ENCODE peak calls at places on chromosomes 3 and 15, in five cellular contexts. M is activated gamma-delta T cell; K is HEK293T; A is frontal cortex; Y is stimulated activated CD4-positive, alpha-beta T cell treated with anti-CD3 and anti-CD28 coated beads, TNF-alpha, amount 100 ng/mL, for 4 hours. V is an unnamed sample.
A peak's percentile ranks its signal among the peaks of the same experiment; 100 is the strongest.

GRCh38 chr3:39414421-39414907 is 7.9 kb downstream of the RPSA start:
- DNase-seq in K (no peak), M (no peak), A (no peak), Y (no peak), V (no peak)

GRCh38 chr3:32452009-32452408 is 50.6 kb downstream of the CMTM6 start:
- DNase-seq in M (no peak), K (no peak), Y (no peak), A (no peak), V (no peak)

GRCh38 chr3:16513141-16514020 is at the start of gene RFTN1:
- DNase-seq in K (peak; percentile 51), M (peak; percentile 26), A (peak; percentile 54), Y (peak; percentile 23), V (peak; percentile 87)

GRCh38 chr3:105788548-105789036 is 80.2 kb downstream of the CBLB start:
- DNase-seq in K (no peak), Y (no peak), M (no peak), A (no peak), V (no peak)

GRCh38 chr3:13401149-13401548 is 19.0 kb downstream of the NUP210 start:
- DNase-seq in M (no peak), A (no peak), K (no peak), Y (no peak), V (no peak)

GRCh38 chr3:111762535-111762934 is 96.5 kb upstream of the PHLDB2 start:
- DNase-seq in A (no peak), M (no peak), K (no peak), Y (no peak), V (no peak)

GRCh38 chr3:52483577-52484495 is 11.3 kb upstream of the STAB1 start:
- DNase-seq in Y (no peak), M (no peak), A (no peak), K (no peak), V (peak; percentile 75)

GRCh38 chr15:79901958-79902357 is 5.1 kb upstream of the MTHFS start:
- DNase-seq in Y (no peak), M (no peak), K (no peak), A (no peak), V (no peak)

GRCh38 chr3:171306631-171307030 is 153.6 kb downstream of the TNIK start:
- DNase-seq in M (no peak), K (peak; percentile 31), A (peak; percentile 9), Y (no peak), V (peak; percentile 90)

GRCh38 chr3:113844622-113845222 is 6.1 kb downstream of the GRAMD1C start:
- DNase-seq in M (no peak), Y (no peak), A (no peak), K (peak; percentile 45), V (peak; percentile 55)

GRCh38 chr15:72222433-72222832 is 8.6 kb downstream of the PKM start:
- DNase-seq in M (no peak), K (no peak), Y (no peak), A (no peak), V (peak; percentile 70)

GRCh38 chr3:188827078-188827477 is 344.7 kb upstream of the TPRG1 start:
- DNase-seq in Y (no peak), A (no peak), M (no peak), K (no peak), V (no peak)

GRCh38 chr15:78944669-78945407 is at the start of gene CTSH:
- DNase-seq in Y (peak; percentile 60), M (peak; percentile 64), A (peak; percentile 75), K (peak; percentile 91), V (peak; percentile 86)

GRCh38 chr15:73621286-73621826 is 11.8 kb downstream of the NPTN start:
- DNase-seq in A (no peak), M (no peak), K (no peak), Y (no peak), V (no peak)

GRCh38 chr3:32954506-32954905 is 3.1 kb downstream of the CCR4 start:
- DNase-seq in Y (no peak), K (no peak), M (no peak), A (no peak), V (no peak)

GRCh38 chr3:120559228-120560061 is 36.7 kb upstream of the NDUFB4 start:
- DNase-seq in M (no peak), A (no peak), Y (no peak), K (no peak), V (peak; percentile 45)

GRCh38 chr3:94587291-94587690 is 524.4 kb downstream of the NSUN3 start:
- DNase-seq in M (no peak), A (no peak), Y (no peak), K (no peak), V (no peak)

GRCh38 chr15:74441248-74441939 is 7.6 kb upstream of the SEMA7A start:
- DNase-seq in M (no peak), Y (no peak), K (no peak), A (no peak), V (no peak)

GRCh38 chr3:30311781-30312180 is 294.6 kb upstream of the TGFBR2 start:
- DNase-seq in Y (no peak), M (no peak), K (no peak), A (no peak), V (no peak)

GRCh38 chr3:6799264-6799915 is 61.5 kb upstream of the GRM7 start:
- DNase-seq in M (no peak), Y (no peak), A (no peak), K (peak; percentile 30), V (peak; percentile 29)

GRCh38 chr3:155370198-155370597 is 76.7 kb upstream of the STRIT1 start:
- DNase-seq in K (no peak), M (no peak), Y (no peak), A (no peak), V (no peak)

GRCh38 chr3:174488527-174488926 is 370.6 kb upstream of the NAALADL2 start:
- DNase-seq in K (no peak), A (no peak), M (no peak), Y (no peak), V (peak; percentile 20)

GRCh38 chr3:131083190-131083863 is 56.6 kb downstream of the NEK11 start:
- DNase-seq in A (peak; percentile 41), K (no peak), Y (no peak), M (no peak), V (peak; percentile 25)